ENCODE peak calls at places on chromosomes 3 and 15, in five cellular contexts. T, Z, K, V and W are unnamed samples. For H3K4me1, the result is how much of the 10 kb centered on the place peaks cover.

GRCh38 chr15:32828507-32829186 is 110.8 kb downstream of the GREM1 start:
- DNase-seq in K (no peak), T (peak), V (no peak), Z (no peak), W (no peak)

GRCh38 chr15:40249477-40250303 is 10.8 kb downstream of the PAK6 start:
- DNase-seq in K (peak), V (no peak), T (peak), Z (no peak), W (no peak)

GRCh38 chr3:153574445-153574844 is 412.4 kb downstream of the RAP2B start:
- DNase-seq in V (no peak), Z (no peak), K (no peak), T (no peak), W (no peak)

GRCh38 chr15:77634266-77634962 is 1.7 kb upstream of the LINGO1 start:
- DNase-seq in Z (peak), V (peak), T (peak), K (peak), W (peak)

GRCh38 chr3:70249509-70250160 is 62.8 kb downstream of the MDFIC2 start:
- DNase-seq in V (no peak), K (no peak), T (no peak), Z (no peak), W (no peak)

GRCh38 chr15:31274496-31275330 is 51.9 kb upstream of the KLF13 start:
- DNase-seq in T (peak), V (peak), Z (no peak), K (no peak), W (no peak)

GRCh38 chr3:42505849-42506410 is 3.5 kb downstream of the VIPR1 start:
- DNase-seq in K (no peak), V (no peak), Z (no peak), T (no peak), W (no peak)

GRCh38 chr15:95760508-95760907 is 570.0 kb upstream of the NR2F2 start:
- DNase-seq in K (no peak), Z (no peak), T (no peak), V (peak), W (no peak)

GRCh38 chr3:190086191-190086590 is 34.5 kb downstream of the P3H2 start:
- DNase-seq in T (no peak), V (peak), K (no peak), Z (no peak), W (no peak)

GRCh38 chr3:150286390-150287147 is 121.5 kb upstream of the TSC22D2 start:
- DNase-seq in T (peak), V (peak), Z (no peak), K (no peak), W (peak)

GRCh38 chr3:114510201-114510600 is 216.4 kb downstream of the TIGIT start:
- DNase-seq in K (no peak), V (no peak), Z (no peak), T (no peak), W (no peak)

GRCh38 chr15:75153084-75153483 is 48.6 kb upstream of the C15orf39 start:
- DNase-seq in T (peak), Z (peak), V (no peak), K (no peak), W (no peak)

GRCh38 chr15:43954181-43954621 is 127.4 kb downstream of the WDR76 start:
- DNase-seq in K (no peak), Z (no peak), T (peak), V (no peak), W (no peak)

GRCh38 chr3:171850968-171851600 is 7.9 kb downstream of the TMEM212 start:
- DNase-seq in T (no peak), K (no peak), V (no peak), Z (no peak), W (no peak)

GRCh38 chr15:61157933-61158332 is 71.2 kb downstream of the RORA start:
- DNase-seq in T (no peak), K (peak), Z (peak), V (no peak), W (peak)

GRCh38 chr3:188946837-188947236 is 224.9 kb upstream of the TPRG1 start:
- DNase-seq in T (no peak), Z (no peak), K (no peak), V (no peak), W (no peak)

GRCh38 chr3:188947401-188947982 is 224.3 kb upstream of the TPRG1 start:
- DNase-seq in V (peak), Z (peak), T (peak), K (peak), W (peak)

GRCh38 chr3:188946351-188946750 is 225.4 kb upstream of the TPRG1 start:
- DNase-seq in T (no peak), V (no peak), Z (no peak), K (no peak), W (no peak)

GRCh38 chr3:188948658-188949400 is 222.9 kb upstream of the TPRG1 start:
- DNase-seq in T (peak), K (no peak), V (no peak), Z (no peak), W (peak)

GRCh38 chr3:188947983-188948657 is 223.7 kb upstream of the TPRG1 start:
- DNase-seq in T (peak), V (peak), Z (peak), K (peak), W (peak)
- H3K4me3 ChIP-seq in T (peak), V (peak), Z (no peak), K (peak), W (no peak)

DNA sequence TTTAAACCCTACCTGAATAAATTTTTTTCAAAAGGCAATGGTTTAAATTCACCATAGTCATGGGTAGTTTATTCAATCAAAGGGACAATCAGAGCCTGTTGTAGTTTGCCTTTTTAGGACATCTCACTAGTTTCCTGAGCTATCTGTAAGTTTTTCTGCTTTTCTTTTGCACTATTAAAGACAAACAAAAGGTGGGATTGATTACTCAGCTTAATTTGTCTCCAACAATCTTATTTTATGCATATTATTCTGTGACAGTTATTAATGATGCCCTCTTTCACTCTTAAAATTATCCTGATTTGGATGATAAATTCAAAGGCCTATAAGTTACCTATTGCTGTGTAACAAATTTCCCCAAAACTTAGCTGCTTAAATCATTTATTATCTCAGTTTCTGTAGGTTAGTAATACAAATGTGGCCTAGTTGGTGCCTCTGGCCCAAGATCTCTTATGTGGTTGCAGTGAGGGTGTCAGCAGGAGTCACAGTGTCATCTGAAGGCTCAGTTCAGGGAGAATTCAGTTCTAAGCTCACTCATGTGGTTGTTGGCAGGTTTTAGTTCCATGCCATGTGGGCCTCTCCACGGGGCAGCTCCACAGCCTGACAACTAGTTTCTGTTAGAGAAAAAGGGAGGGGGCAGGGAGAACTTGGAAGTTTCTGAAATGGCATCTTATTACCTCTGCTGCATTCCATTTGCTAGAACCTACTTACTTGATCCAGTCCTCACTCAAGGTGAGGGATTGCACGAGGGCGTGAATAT is 16.0 kb downstream of the ARMC8 start:
- DNase-seq in K (no peak), Z (no peak), V (no peak), T (no peak), W (no peak)
- H3K4me1 ChIP-seq in K (under half), Z (under half), V (under half), T (under half), W (under half)

DNA sequence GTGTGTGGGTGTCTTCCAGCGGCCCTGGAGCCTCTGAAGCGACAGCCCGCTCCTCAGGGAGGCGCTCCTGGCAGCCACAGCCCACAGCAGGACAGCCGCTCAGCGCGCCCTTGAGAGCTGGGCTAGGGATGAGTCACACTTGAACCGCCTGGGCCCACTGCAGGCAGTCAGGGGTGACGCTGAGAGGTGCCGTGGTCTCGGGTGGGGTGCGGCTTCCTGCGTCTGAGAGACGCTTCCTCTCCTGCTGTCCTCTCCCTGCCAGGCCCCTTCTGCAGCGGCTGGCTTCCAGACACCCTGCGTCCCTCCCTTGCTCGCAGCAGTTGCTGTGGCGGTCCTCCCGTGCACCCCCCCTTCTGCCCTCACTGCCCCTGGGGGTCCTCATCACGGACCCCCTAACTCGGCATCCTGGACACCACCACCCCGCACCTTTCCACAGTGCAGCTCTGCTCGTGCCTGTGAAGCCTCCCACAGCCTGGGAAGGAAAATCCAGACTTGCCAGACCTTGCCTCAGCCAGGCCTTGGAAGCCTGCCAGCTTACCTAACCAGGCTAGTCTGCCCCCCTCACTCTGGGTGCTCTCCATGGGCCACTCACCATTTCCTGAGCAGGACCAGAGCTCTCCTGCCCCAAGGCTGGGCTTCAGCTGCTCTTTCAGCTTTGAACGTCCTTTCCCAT is 1.1 kb upstream of the SPTBN5 start:
- DNase-seq in Z (peak), K (peak), V (no peak), T (peak), W (peak)
- H3K27ac ChIP-seq in Z (peak), K (peak), V (no peak), T (no peak), W (peak)

DNA sequence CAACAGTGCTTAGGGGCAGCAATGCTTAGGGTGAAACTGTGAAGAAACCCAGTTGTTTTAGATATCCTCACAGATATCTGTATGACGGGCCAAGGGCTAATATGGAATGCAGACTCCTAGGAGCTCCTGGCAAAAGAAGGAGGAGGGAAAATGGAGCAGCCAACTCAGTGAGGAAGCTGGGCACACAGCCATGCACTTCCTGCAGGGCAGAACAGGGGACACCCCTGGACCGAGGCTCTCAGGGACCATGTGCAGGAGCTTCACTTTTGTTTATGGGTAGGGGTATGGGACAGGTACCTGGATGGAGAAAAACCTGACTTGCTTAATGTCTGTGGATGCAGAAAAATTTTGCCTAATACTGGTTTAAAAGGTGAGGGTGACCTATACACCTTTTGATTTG is 20.2 kb downstream of the NIPA1 start:
- DNase-seq in T (no peak), K (no peak), Z (no peak), V (no peak), W (peak)
- H3K4me3 ChIP-seq in T (no peak), K (no peak), Z (no peak), V (no peak), W (no peak)

GRCh38 chr3:66427951-66428350 is 72.9 kb downstream of the LRIG1 start:
- DNase-seq in K (no peak), V (no peak), T (no peak), Z (no peak), W (no peak)
- H3K4me1 ChIP-seq in K (under half), V (under half), T (under half), Z (under half), W (under half)

GRCh38 chr3:32897981-32898623 is 53.3 kb upstream of the CCR4 start:
- DNase-seq in K (no peak), T (no peak), V (no peak), Z (no peak), W (no peak)
- H3K27ac ChIP-seq in K (no peak), T (no peak), V (peak), Z (no peak), W (no peak)

GRCh38 chr3:126028096-126028495 is 55.8 kb downstream of the SLC41A3 start:
- DNase-seq in V (no peak), Z (no peak), K (no peak), T (no peak), W (no peak)
- H3K4me3 ChIP-seq in V (no peak), Z (no peak), K (no peak), T (no peak), W (no peak)